ENCODE peak calls at places on chromosomes 5 and 9, in ten cellular contexts. Z, Y, I, B, R, N, X, D, P and M are unnamed samples.

GRCh38 chr5:60195083-60195482 is 301.6 kb upstream of the PDE4D start:
- DNase-seq in X (no peak), R (no peak), P (no peak), B (no peak), Z (no peak), I (no peak), N (no peak), D (no peak), Y (no peak), M (no peak)

GRCh38 chr5:14257995-14258403 is 114.9 kb downstream of the TRIO start:
- DNase-seq in B (no peak), N (no peak), Y (no peak), I (no peak), P (no peak), R (peak), X (no peak), D (no peak), Z (no peak), M (no peak)

GRCh38 chr9:86923061-86923460 is 24.2 kb downstream of the GAS1 start:
- DNase-seq in D (no peak), I (no peak), Y (no peak), X (no peak), Z (no peak), P (no peak), N (no peak), R (no peak), B (no peak), M (no peak)

GRCh38 chr5:154482528-154483449 is 4.8 kb upstream of the HAND1 start:
- DNase-seq in N (peak), D (peak), R (no peak), I (no peak), Z (peak), X (no peak), Y (peak), P (no peak), B (no peak), M (no peak)

GRCh38 chr9:109538346-109538745 is 40.2 kb upstream of the PTPN3 start:
- DNase-seq in P (no peak), B (no peak), Z (no peak), D (no peak), R (no peak), X (no peak), Y (no peak), I (no peak), N (no peak), M (no peak)

GRCh38 chr5:129511291-129511690 is 51.2 kb downstream of the ADAMTS19 start:
- DNase-seq in B (no peak), N (no peak), P (no peak), D (no peak), Y (no peak), X (no peak), R (no peak), I (no peak), Z (no peak), M (no peak)

GRCh38 chr9:87263291-87263690 is 234.4 kb upstream of the DAPK1 start:
- DNase-seq in I (no peak), Z (peak), N (no peak), D (no peak), X (peak), R (no peak), P (no peak), B (no peak), Y (peak), M (no peak)

GRCh38 chr5:97570242-97570641 is 387.2 kb upstream of the RIOK2 start:
- DNase-seq in Y (no peak), N (no peak), I (no peak), R (no peak), X (no peak), D (no peak), Z (no peak), P (no peak), B (no peak), M (no peak)

GRCh38 chr5:32225445-32225844 is 51.3 kb upstream of the GOLPH3 start:
- DNase-seq in P (peak), X (no peak), Z (no peak), I (no peak), Y (no peak), R (no peak), D (no peak), N (peak), B (no peak), M (no peak)

GRCh38 chr9:114558027-114558675 is 29.4 kb upstream of the ATP6V1G1 start:
- DNase-seq in Y (no peak), Z (no peak), D (no peak), P (no peak), B (no peak), N (no peak), I (no peak), R (no peak), X (no peak), M (no peak)

GRCh38 chr9:130305381-130305780 is 39.8 kb downstream of the HMCN2 start:
- DNase-seq in I (no peak), N (peak), Z (no peak), B (no peak), D (no peak), Y (no peak), X (no peak), P (no peak), R (no peak), M (no peak)

GRCh38 chr9:109475526-109475925 is 22.6 kb downstream of the PTPN3 start:
- DNase-seq in X (no peak), N (no peak), I (no peak), P (no peak), Z (no peak), Y (no peak), D (no peak), R (no peak), B (no peak), M (no peak)

GRCh38 chr5:74040065-74040551 is 414.1 kb downstream of the ARHGEF28 start:
- DNase-seq in B (no peak), Z (no peak), X (no peak), R (no peak), Y (no peak), P (no peak), I (no peak), N (no peak), D (no peak), M (no peak)

GRCh38 chr9:89463986-89464901 is 33.7 kb downstream of the SEMA4D start:
- DNase-seq in P (peak), R (peak), N (peak), Z (no peak), B (peak), I (no peak), D (peak), Y (no peak), X (no peak), M (peak)

GRCh38 chr5:139745121-139745799 is 50.3 kb upstream of the PSD2 start:
- DNase-seq in I (no peak), B (no peak), X (peak), N (peak), R (no peak), P (no peak), Z (peak), D (no peak), Y (no peak), M (no peak)

GRCh38 chr9:3906437-3907213 is 380.8 kb upstream of the RFX3 start:
- DNase-seq in N (no peak), X (peak), P (peak), D (no peak), I (peak), R (no peak), Y (no peak), B (no peak), Z (no peak), M (peak)

GRCh38 chr9:124661184-124661755 is 109.8 kb downstream of the NR6A1 start:
- DNase-seq in R (no peak), P (no peak), Y (no peak), N (no peak), X (no peak), I (peak), D (no peak), B (no peak), Z (no peak), M (no peak)

GRCh38 chr9:91734371-91734981 is 215.6 kb downstream of the ROR2 start:
- DNase-seq in D (peak), X (peak), Z (peak), R (no peak), Y (peak), I (peak), B (peak), N (peak), P (peak), M (no peak)

GRCh38 chr9:81522721-81523551 is 166.4 kb downstream of the TLE1 start:
- DNase-seq in N (no peak), P (no peak), D (no peak), B (no peak), Y (peak), Z (no peak), X (peak), R (no peak), I (peak), M (no peak)

GRCh38 chr5:176589039-176589769 is 20.8 kb downstream of the GPRIN1 start:
- DNase-seq in D (no peak), Z (no peak), X (no peak), R (no peak), P (no peak), Y (no peak), N (no peak), B (no peak), I (no peak), M (no peak)

GRCh38 chr5:126624534-126624933 is 23.8 kb downstream of the PHAX start:
- DNase-seq in X (peak), P (no peak), N (no peak), I (peak), Z (no peak), Y (no peak), R (no peak), B (no peak), D (no peak), M (no peak)

GRCh38 chr5:149664666-149665415 is 65.3 kb upstream of the PPARGC1B start:
- DNase-seq in X (no peak), B (no peak), R (no peak), P (no peak), N (no peak), Z (no peak), Y (no peak), D (no peak), I (no peak), M (no peak)

GRCh38 chr5:133121080-133121479 is 69.3 kb downstream of the HSPA4 start:
- DNase-seq in N (no peak), X (no peak), D (no peak), B (no peak), Z (no peak), R (no peak), P (no peak), Y (no peak), I (no peak), M (no peak)

GRCh38 chr5:158139161-158139560 is 280.2 kb upstream of the CLINT1 start:
- DNase-seq in D (no peak), P (no peak), Z (no peak), R (no peak), N (no peak), X (no peak), B (no peak), I (no peak), Y (no peak), M (no peak)

GRCh38 chr5:73823508-73823925 is 197.5 kb downstream of the ARHGEF28 start:
- DNase-seq in Z (no peak), D (no peak), B (no peak), X (no peak), Y (no peak), R (no peak), I (peak), N (no peak), P (no peak), M (peak)

GRCh38 chr9:119291554-119291953 is 77.7 kb downstream of the BRINP1 start:
- DNase-seq in X (no peak), Y (no peak), N (no peak), B (no peak), Z (no peak), P (no peak), D (no peak), I (no peak), R (no peak), M (no peak)

GRCh38 chr5:177611446-177612214 is 11.7 kb downstream of the B4GALT7 start:
- DNase-seq in B (no peak), I (no peak), R (no peak), N (no peak), D (no peak), X (no peak), P (no peak), Y (no peak), Z (no peak), M (no peak)

GRCh38 chr9:124132671-124133147 is 121.1 kb downstream of the LHX2 start:
- DNase-seq in I (peak), Z (no peak), Y (no peak), D (no peak), B (no peak), X (no peak), P (no peak), N (no peak), R (no peak), M (no peak)

GRCh38 chr9:13281356-13282016 is 2.0 kb upstream of the MPDZ start:
- DNase-seq in Y (no peak), B (no peak), D (no peak), N (no peak), R (no peak), Z (no peak), X (no peak), P (no peak), I (no peak), M (no peak)

GRCh38 chr5:16709691-16710420 is 93.1 kb upstream of the RETREG1 start:
- DNase-seq in P (no peak), D (no peak), I (no peak), B (no peak), Y (no peak), N (no peak), R (no peak), X (no peak), Z (no peak), M (no peak)

GRCh38 chr9:30714389-30714788 is 1670.1 kb upstream of the ACO1 start:
- DNase-seq in I (no peak), B (no peak), P (no peak), D (no peak), Y (no peak), Z (no peak), N (no peak), R (no peak), X (no peak), M (no peak)

GRCh38 chr5:23446436-23446835 is 61.0 kb upstream of the PRDM9 start:
- DNase-seq in Y (no peak), N (no peak), I (no peak), D (no peak), R (no peak), B (no peak), X (no peak), P (no peak), Z (no peak), M (no peak)

GRCh38 chr5:52859619-52860018 is 71.9 kb downstream of the ITGA1 start:
- DNase-seq in P (no peak), D (no peak), Y (no peak), B (no peak), I (no peak), Z (no peak), R (no peak), X (no peak), N (no peak), M (no peak)

GRCh38 chr5:95816803-95817202 is 5.7 kb downstream of the GLRX start:
- DNase-seq in I (no peak), N (no peak), R (no peak), X (no peak), D (no peak), Y (no peak), Z (no peak), P (no peak), B (no peak), M (no peak)

GRCh38 chr9:38025166-38025565 is 43.9 kb downstream of the SHB start:
- DNase-seq in I (peak), R (no peak), P (no peak), N (no peak), X (no peak), Z (no peak), Y (peak), D (no peak), B (no peak), M (no peak)

GRCh38 chr9:38022203-38022602 is 46.8 kb downstream of the SHB start:
- DNase-seq in P (no peak), D (no peak), X (no peak), R (no peak), I (no peak), B (no peak), Y (no peak), N (no peak), Z (no peak), M (no peak)

GRCh38 chr9:38022995-38023394 is 46.0 kb downstream of the SHB start:
- DNase-seq in B (peak), X (no peak), Z (no peak), D (no peak), I (no peak), P (peak), R (no peak), N (no peak), Y (no peak), M (peak)

GRCh38 chr9:38023661-38024035 is 45.4 kb downstream of the SHB start:
- DNase-seq in Z (no peak), Y (no peak), P (peak), N (no peak), D (no peak), I (no peak), B (no peak), R (no peak), X (no peak), M (no peak)

GRCh38 chr9:38024036-38024681 is 44.9 kb downstream of the SHB start:
- DNase-seq in P (peak), Z (no peak), X (no peak), Y (peak), R (no peak), I (peak), D (no peak), N (peak), B (no peak), M (peak)
- TF ChIP-seq POLR2AphosphoS5 in P (peak), Z (no peak), X (no peak), Y (no peak), R (no peak), I (no peak), D (peak), N (peak), B (peak), M (peak)

GRCh38 chr5:151094054-151094858 is 13.4 kb upstream of the TNIP1 start:
- DNase-seq in D (peak), Z (no peak), X (no peak), B (peak), R (no peak), I (no peak), Y (no peak), N (no peak), P (peak), M (no peak)
- TF ChIP-seq POLR2AphosphoS5 in D (peak), Z (no peak), X (no peak), B (peak), R (peak), I (no peak), Y (no peak), N (no peak), P (no peak), M (no peak)

GRCh38 chr5:172697123-172698121 is 56.4 kb downstream of the NEURL1B start:
- DNase-seq in Z (peak), P (peak), B (peak), I (peak), X (peak), Y (peak), N (peak), D (peak), R (peak), M (peak)
- TF ChIP-seq POLR2AphosphoS5 in Z (no peak), P (peak), B (peak), I (no peak), X (peak), Y (no peak), N (peak), D (peak), R (no peak), M (no peak)

DNA sequence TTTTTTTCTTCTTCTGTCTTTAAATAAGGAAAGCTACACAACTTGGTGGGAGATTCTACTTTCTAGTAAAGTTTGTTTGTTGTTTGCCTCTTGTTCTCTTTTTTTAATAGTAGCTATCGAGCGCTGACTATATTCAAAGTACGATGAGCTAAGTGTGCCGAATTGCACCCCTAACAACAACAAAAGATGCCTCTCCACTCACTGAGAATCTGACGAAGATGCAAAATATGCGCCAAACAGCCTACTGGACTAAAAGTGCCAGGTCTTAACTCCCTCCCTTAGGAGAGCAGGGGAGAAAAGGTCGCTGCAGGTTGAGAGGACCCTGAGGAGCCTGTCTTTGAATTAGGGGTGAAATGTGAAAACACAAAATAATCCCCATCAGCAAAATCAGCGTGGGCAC is 713.8 kb upstream of the WWC1 start:
- DNase-seq in I (no peak), P (no peak), X (no peak), B (no peak), D (no peak), R (no peak), N (no peak), Y (no peak), Z (no peak), M (no peak)
- TF ChIP-seq POLR2AphosphoS5 in I (no peak), P (no peak), X (no peak), B (no peak), D (no peak), R (no peak), N (no peak), Y (no peak), Z (no peak), M (no peak)

DNA sequence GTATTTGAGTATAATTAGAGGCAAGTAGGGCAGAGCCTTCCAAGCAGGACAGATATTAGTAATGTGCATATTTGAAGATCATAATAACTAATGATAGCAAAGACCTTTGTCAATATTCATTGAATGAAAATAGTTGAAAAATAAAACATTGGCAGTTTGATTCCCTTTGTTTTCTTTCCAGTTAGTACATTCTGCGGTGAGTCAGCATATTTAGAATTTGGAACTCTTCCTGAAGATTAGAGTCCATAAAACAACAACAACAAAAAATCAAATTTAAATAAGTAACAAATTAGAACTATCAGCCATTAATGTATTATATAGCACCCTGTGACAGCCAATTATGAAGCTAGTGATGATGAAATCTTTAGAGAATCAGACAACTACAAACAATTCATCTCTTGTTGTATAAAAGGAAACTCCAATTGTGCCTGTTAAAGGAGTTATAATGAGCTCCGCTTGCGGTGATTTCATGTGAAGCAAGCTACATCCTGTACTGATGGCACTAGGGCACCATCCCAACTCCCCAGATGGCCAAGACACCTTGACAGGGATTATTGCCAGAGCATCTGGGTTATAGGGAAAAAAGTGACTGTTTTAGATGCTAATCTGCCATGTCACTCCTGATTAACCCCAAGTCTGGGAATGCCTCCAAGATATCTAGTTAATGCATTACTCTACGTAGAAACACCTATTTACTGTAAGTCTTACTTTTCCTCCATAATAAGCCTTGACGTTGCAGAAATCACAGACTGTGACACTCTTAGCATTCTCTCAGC is 6.8 kb downstream of the IFNA8 start:
- DNase-seq in B (no peak), Z (no peak), X (no peak), I (no peak), D (no peak), N (no peak), Y (no peak), P (no peak), R (no peak), M (no peak)
- TF ChIP-seq POLR2AphosphoS5 in B (no peak), Z (no peak), X (no peak), I (no peak), D (no peak), N (no peak), Y (no peak), P (no peak), R (no peak), M (no peak)

GRCh38 chr5:171387970-171388815 is 544 bp downstream of the NPM1 start:
- DNase-seq in R (peak), D (peak), X (no peak), N (peak), Z (peak), I (peak), B (peak), P (peak), Y (peak), M (peak)
- TF ChIP-seq POLR2AphosphoS5 in R (peak), D (peak), X (peak), N (peak), Z (peak), I (peak), B (peak), P (peak), Y (peak), M (peak)

DNA sequence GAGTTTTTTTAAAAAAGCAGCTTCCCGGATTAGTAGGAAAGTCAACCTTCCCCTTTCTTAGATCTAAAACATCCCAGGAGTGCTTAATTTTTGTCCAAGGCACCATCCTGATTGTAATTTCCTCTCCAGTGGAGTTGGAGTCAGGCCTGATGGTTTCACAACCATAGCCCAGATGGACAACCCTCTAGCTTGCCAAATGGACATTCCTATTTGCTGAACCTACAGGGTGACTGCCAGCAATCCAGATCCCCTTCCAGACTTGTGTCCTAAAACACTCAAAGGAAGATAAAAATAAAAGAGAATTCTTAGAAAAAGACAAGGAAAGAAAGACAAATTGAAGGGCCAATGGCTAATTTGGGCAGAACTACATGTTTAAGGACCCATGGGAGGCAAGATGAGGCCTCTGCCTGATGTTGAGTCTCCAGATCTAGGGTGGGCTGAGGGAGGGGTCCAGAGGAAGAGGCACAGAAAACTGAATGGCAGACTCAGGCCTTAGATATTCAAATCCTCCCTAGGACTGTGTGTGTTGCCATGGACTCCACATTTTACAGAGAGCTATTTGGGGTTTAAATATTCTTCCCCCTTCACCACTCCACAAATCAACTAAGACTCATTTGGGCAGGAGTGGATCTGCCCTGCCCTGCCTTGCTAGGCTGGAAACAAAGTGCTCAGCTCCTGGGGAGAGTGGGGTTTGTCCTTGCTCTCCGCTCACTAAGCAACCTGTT is 38.5 kb upstream of the SLC44A1 start:
- DNase-seq in X (no peak), N (peak), P (peak), I (no peak), B (peak), Z (no peak), Y (no peak), R (no peak), D (no peak), M (no peak)
- TF ChIP-seq POLR2AphosphoS5 in X (no peak), N (peak), P (peak), I (no peak), B (peak), Z (no peak), Y (no peak), R (no peak), D (no peak), M (peak)